ENCODE peak calls at places on chromosomes 5 and 9, in ten cellular contexts. One of them, this sample, is unnamed.

GRCh38 chr5:69268899-69269298 is 34.2 kb downstream of the CDK7 start:
- DNase-seq in astrocyte of the cerebellum: no peak
- DNase-seq in AG10803: no peak
- DNase-seq in fibroblast of mammary gland: no peak
- DNase-seq in nephron progenitor cell: no peak
- DNase-seq in GM13976: no peak
- DNase-seq in HCT116: no peak
- DNase-seq in kidney: no peak
- DNase-seq in CD4-positive, alpha-beta T cell: no peak
- DNase-seq in prostate gland: no peak
- DNase-seq in this sample: no peak

GRCh38 chr9:137227057-137227852 is at the start of gene RNF224:
- DNase-seq in GM13976: peak
- DNase-seq in fibroblast of mammary gland: peak
- DNase-seq in prostate gland: peak
- DNase-seq in nephron progenitor cell: peak
- DNase-seq in AG10803: peak
- DNase-seq in CD4-positive, alpha-beta T cell: peak
- DNase-seq in HCT116: peak
- DNase-seq in astrocyte of the cerebellum: peak
- DNase-seq in kidney: peak
- DNase-seq in this sample: peak

GRCh38 chr9:9563817-9564216 is 1049.0 kb downstream of the PTPRD start:
- DNase-seq in fibroblast of mammary gland: no peak
- DNase-seq in prostate gland: no peak
- DNase-seq in AG10803: no peak
- DNase-seq in kidney: no peak
- DNase-seq in GM13976: no peak
- DNase-seq in HCT116: no peak
- DNase-seq in nephron progenitor cell: no peak
- DNase-seq in astrocyte of the cerebellum: no peak
- DNase-seq in CD4-positive, alpha-beta T cell: no peak
- DNase-seq in this sample: no peak

GRCh38 chr9:107215381-107215780 is 67.7 kb upstream of the RAD23B start:
- DNase-seq in GM13976: no peak
- DNase-seq in HCT116: peak
- DNase-seq in fibroblast of mammary gland: peak
- DNase-seq in prostate gland: no peak
- DNase-seq in AG10803: peak
- DNase-seq in nephron progenitor cell: no peak
- DNase-seq in astrocyte of the cerebellum: peak
- DNase-seq in CD4-positive, alpha-beta T cell: no peak
- DNase-seq in kidney: no peak
- DNase-seq in this sample: no peak

GRCh38 chr5:113056988-113057387 is 80.4 kb downstream of the DCP2 start:
- DNase-seq in fibroblast of mammary gland: no peak
- DNase-seq in AG10803: no peak
- DNase-seq in nephron progenitor cell: no peak
- DNase-seq in kidney: peak
- DNase-seq in astrocyte of the cerebellum: no peak
- DNase-seq in HCT116: no peak
- DNase-seq in CD4-positive, alpha-beta T cell: no peak
- DNase-seq in GM13976: no peak
- DNase-seq in prostate gland: no peak
- DNase-seq in this sample: no peak

GRCh38 chr5:107466233-107466769 is 204.4 kb downstream of the EFNA5 start:
- DNase-seq in nephron progenitor cell: peak
- DNase-seq in fibroblast of mammary gland: peak
- DNase-seq in astrocyte of the cerebellum: peak
- DNase-seq in CD4-positive, alpha-beta T cell: no peak
- DNase-seq in kidney: peak
- DNase-seq in HCT116: no peak
- DNase-seq in GM13976: no peak
- DNase-seq in prostate gland: peak
- DNase-seq in AG10803: peak
- DNase-seq in this sample: no peak

GRCh38 chr5:134224905-134225779 is 731 bp downstream of the PPP2CA start:
- DNase-seq in HCT116: no peak
- DNase-seq in astrocyte of the cerebellum: peak
- DNase-seq in CD4-positive, alpha-beta T cell: peak
- DNase-seq in fibroblast of mammary gland: peak
- DNase-seq in prostate gland: peak
- DNase-seq in nephron progenitor cell: peak
- DNase-seq in GM13976: peak
- DNase-seq in AG10803: peak
- DNase-seq in kidney: peak
- DNase-seq in this sample: peak

GRCh38 chr5:142245776-142246175 is 79.0 kb downstream of the SPRY4 start:
- DNase-seq in fibroblast of mammary gland: no peak
- DNase-seq in GM13976: no peak
- DNase-seq in kidney: no peak
- DNase-seq in astrocyte of the cerebellum: peak
- DNase-seq in HCT116: no peak
- DNase-seq in prostate gland: no peak
- DNase-seq in AG10803: peak
- DNase-seq in CD4-positive, alpha-beta T cell: no peak
- DNase-seq in nephron progenitor cell: no peak
- DNase-seq in this sample: peak

GRCh38 chr9:87889065-87889881 is 6.6 kb downstream of the SPATA31E1 start:
- DNase-seq in prostate gland: no peak
- DNase-seq in CD4-positive, alpha-beta T cell: no peak
- DNase-seq in kidney: peak
- DNase-seq in GM13976: peak
- DNase-seq in HCT116: no peak
- DNase-seq in AG10803: no peak
- DNase-seq in astrocyte of the cerebellum: no peak
- DNase-seq in fibroblast of mammary gland: no peak
- DNase-seq in nephron progenitor cell: no peak
- DNase-seq in this sample: no peak

GRCh38 chr5:139415221-139415861 is 11.5 kb upstream of the SPATA24 start:
- DNase-seq in nephron progenitor cell: no peak
- DNase-seq in HCT116: no peak
- DNase-seq in GM13976: no peak
- DNase-seq in fibroblast of mammary gland: no peak
- DNase-seq in CD4-positive, alpha-beta T cell: no peak
- DNase-seq in prostate gland: peak
- DNase-seq in astrocyte of the cerebellum: no peak
- DNase-seq in AG10803: no peak
- DNase-seq in kidney: no peak
- DNase-seq in this sample: no peak

GRCh38 chr5:95733100-95733499 is 2.0 kb downstream of the RHOBTB3 start:
- DNase-seq in kidney: no peak
- DNase-seq in fibroblast of mammary gland: no peak
- DNase-seq in HCT116: no peak
- DNase-seq in CD4-positive, alpha-beta T cell: no peak
- DNase-seq in AG10803: no peak
- DNase-seq in prostate gland: no peak
- DNase-seq in GM13976: no peak
- DNase-seq in nephron progenitor cell: no peak
- DNase-seq in astrocyte of the cerebellum: no peak
- DNase-seq in this sample: no peak

GRCh38 chr5:95731571-95732554 is 727 bp downstream of the RHOBTB3 start:
- DNase-seq in prostate gland: peak
- DNase-seq in AG10803: peak
- DNase-seq in HCT116: no peak
- DNase-seq in GM13976: no peak
- DNase-seq in fibroblast of mammary gland: peak
- DNase-seq in nephron progenitor cell: peak
- DNase-seq in kidney: peak
- DNase-seq in CD4-positive, alpha-beta T cell: peak
- DNase-seq in astrocyte of the cerebellum: no peak
- DNase-seq in this sample: peak

GRCh38 chr5:95730011-95730700 is 980 bp upstream of the RHOBTB3 start:
- DNase-seq in HCT116: no peak
- DNase-seq in CD4-positive, alpha-beta T cell: no peak
- DNase-seq in nephron progenitor cell: no peak
- DNase-seq in AG10803: no peak
- DNase-seq in prostate gland: no peak
- DNase-seq in fibroblast of mammary gland: no peak
- DNase-seq in GM13976: no peak
- DNase-seq in astrocyte of the cerebellum: no peak
- DNase-seq in kidney: no peak
- DNase-seq in this sample: no peak

GRCh38 chr5:95729115-95730010 is 1.8 kb upstream of the RHOBTB3 start:
- DNase-seq in astrocyte of the cerebellum: no peak
- DNase-seq in prostate gland: no peak
- DNase-seq in kidney: no peak
- DNase-seq in fibroblast of mammary gland: no peak
- DNase-seq in CD4-positive, alpha-beta T cell: no peak
- DNase-seq in GM13976: no peak
- DNase-seq in nephron progenitor cell: no peak
- DNase-seq in HCT116: no peak
- DNase-seq in AG10803: no peak
- DNase-seq in this sample: no peak

DNA sequence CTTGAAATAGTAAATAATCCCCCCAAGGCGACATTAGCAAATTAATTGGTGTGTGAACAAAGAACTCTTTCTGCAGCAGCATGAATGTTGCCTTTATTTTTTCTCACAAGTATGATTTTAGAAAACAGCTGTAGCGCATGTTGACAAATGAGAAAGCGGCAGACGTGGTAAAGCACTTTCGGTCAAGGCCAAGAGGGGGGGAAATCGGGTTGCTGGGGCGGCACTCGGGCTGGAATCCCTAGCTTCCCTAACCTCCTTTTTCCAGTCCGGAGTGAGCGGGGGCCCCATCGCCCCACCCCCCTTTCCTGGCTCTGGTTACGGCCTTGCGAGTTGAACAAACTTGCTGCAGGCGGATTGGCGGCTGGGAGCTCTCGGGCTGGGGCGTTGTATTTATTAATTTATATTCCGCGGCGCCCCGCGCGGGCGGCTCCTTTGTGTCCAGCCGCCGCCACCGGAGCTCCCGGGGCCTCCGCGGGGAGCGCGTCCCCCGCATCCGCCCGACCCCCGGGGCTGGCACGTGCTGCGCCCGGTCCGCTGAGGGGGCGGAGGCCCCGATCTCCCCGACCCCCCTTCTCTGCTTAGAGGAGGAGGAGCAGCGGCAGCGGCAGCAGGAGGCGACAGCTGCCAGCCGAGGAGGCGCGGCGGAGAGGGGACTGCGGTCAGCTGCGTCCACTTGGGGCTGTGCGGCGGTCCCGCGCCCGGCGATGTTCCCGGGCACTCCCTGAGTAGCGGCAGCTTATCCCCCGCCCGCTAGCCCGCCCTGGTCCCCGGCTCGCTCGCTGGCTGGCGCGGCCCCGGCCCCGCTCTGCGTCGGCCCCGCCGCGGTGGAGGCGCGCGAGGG is at the start of gene RHOBTB3:
- DNase-seq in GM13976: peak
- DNase-seq in fibroblast of mammary gland: peak
- DNase-seq in AG10803: peak
- DNase-seq in CD4-positive, alpha-beta T cell: peak
- DNase-seq in prostate gland: peak
- DNase-seq in HCT116: peak
- DNase-seq in nephron progenitor cell: peak
- DNase-seq in astrocyte of the cerebellum: peak
- DNase-seq in kidney: peak
- DNase-seq in this sample: peak
- TF ChIP-seq CTCF in GM13976: no peak
- TF ChIP-seq CTCF in fibroblast of mammary gland: no peak
- TF ChIP-seq CTCF in AG10803: no peak
- TF ChIP-seq CTCF in CD4-positive, alpha-beta T cell: no peak
- TF ChIP-seq CTCF in prostate gland: no peak
- TF ChIP-seq CTCF in HCT116: no peak
- TF ChIP-seq CTCF in nephron progenitor cell: no peak
- TF ChIP-seq CTCF in astrocyte of the cerebellum: peak
- TF ChIP-seq CTCF in kidney: no peak
- TF ChIP-seq CTCF in this sample: no peak

GRCh38 chr5:177049285-177049684 is 26.8 kb downstream of the ZNF346 start:
- DNase-seq in fibroblast of mammary gland: no peak
- DNase-seq in astrocyte of the cerebellum: no peak
- DNase-seq in AG10803: no peak
- DNase-seq in GM13976: no peak
- DNase-seq in nephron progenitor cell: no peak
- DNase-seq in CD4-positive, alpha-beta T cell: no peak
- DNase-seq in kidney: no peak
- DNase-seq in HCT116: no peak
- DNase-seq in prostate gland: no peak
- DNase-seq in this sample: no peak
- TF ChIP-seq CTCF in fibroblast of mammary gland: no peak
- TF ChIP-seq CTCF in astrocyte of the cerebellum: no peak
- TF ChIP-seq CTCF in AG10803: no peak
- TF ChIP-seq CTCF in GM13976: no peak
- TF ChIP-seq CTCF in nephron progenitor cell: no peak
- TF ChIP-seq CTCF in CD4-positive, alpha-beta T cell: no peak
- TF ChIP-seq CTCF in kidney: no peak
- TF ChIP-seq CTCF in HCT116: no peak
- TF ChIP-seq CTCF in prostate gland: no peak
- TF ChIP-seq CTCF in this sample: no peak

GRCh38 chr5:92403308-92403707 is 1020.2 kb upstream of the ARRDC3 start:
- DNase-seq in astrocyte of the cerebellum: no peak
- DNase-seq in HCT116: no peak
- DNase-seq in kidney: no peak
- DNase-seq in prostate gland: no peak
- DNase-seq in fibroblast of mammary gland: no peak
- DNase-seq in AG10803: no peak
- DNase-seq in CD4-positive, alpha-beta T cell: no peak
- DNase-seq in GM13976: no peak
- DNase-seq in nephron progenitor cell: no peak
- DNase-seq in this sample: no peak

GRCh38 chr5:92402045-92402444 is 1018.9 kb upstream of the ARRDC3 start:
- DNase-seq in astrocyte of the cerebellum: no peak
- DNase-seq in nephron progenitor cell: no peak
- DNase-seq in prostate gland: no peak
- DNase-seq in AG10803: peak
- DNase-seq in kidney: no peak
- DNase-seq in fibroblast of mammary gland: peak
- DNase-seq in GM13976: no peak
- DNase-seq in CD4-positive, alpha-beta T cell: no peak
- DNase-seq in HCT116: no peak
- DNase-seq in this sample: no peak

GRCh38 chr5:92401492-92401891 is 1018.4 kb upstream of the ARRDC3 start:
- DNase-seq in AG10803: peak
- DNase-seq in kidney: no peak
- DNase-seq in CD4-positive, alpha-beta T cell: no peak
- DNase-seq in fibroblast of mammary gland: peak
- DNase-seq in HCT116: no peak
- DNase-seq in astrocyte of the cerebellum: peak
- DNase-seq in GM13976: no peak
- DNase-seq in nephron progenitor cell: peak
- DNase-seq in prostate gland: no peak
- DNase-seq in this sample: peak
- TF ChIP-seq CTCF in AG10803: no peak
- TF ChIP-seq CTCF in kidney: no peak
- TF ChIP-seq CTCF in CD4-positive, alpha-beta T cell: no peak
- TF ChIP-seq CTCF in fibroblast of mammary gland: no peak
- TF ChIP-seq CTCF in HCT116: no peak
- TF ChIP-seq CTCF in astrocyte of the cerebellum: peak
- TF ChIP-seq CTCF in GM13976: no peak
- TF ChIP-seq CTCF in nephron progenitor cell: no peak
- TF ChIP-seq CTCF in prostate gland: no peak
- TF ChIP-seq CTCF in this sample: no peak

DNA sequence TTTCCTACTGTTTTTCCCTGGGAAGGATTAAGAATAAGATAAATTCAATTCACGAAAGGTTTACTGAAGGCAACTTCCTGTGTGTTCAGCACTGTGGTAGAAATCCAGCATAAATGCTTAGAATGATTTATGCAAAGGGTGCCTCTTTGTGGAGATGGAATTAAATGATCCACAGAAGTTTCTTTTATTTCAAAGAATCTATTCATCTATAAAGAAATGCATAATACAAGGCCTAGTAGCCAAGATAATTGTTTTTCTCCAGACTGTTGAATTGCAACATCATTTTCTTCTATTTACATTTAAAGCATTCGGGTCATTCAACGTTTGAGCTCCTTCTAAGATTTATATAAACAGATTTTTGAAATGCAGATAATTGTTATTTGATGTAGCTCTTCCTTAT is 138.8 kb upstream of the NFIL3 start:
- DNase-seq in fibroblast of mammary gland: no peak
- DNase-seq in CD4-positive, alpha-beta T cell: no peak
- DNase-seq in AG10803: no peak
- DNase-seq in HCT116: no peak
- DNase-seq in GM13976: no peak
- DNase-seq in astrocyte of the cerebellum: no peak
- DNase-seq in nephron progenitor cell: no peak
- DNase-seq in prostate gland: no peak
- DNase-seq in kidney: no peak
- DNase-seq in this sample: no peak
- TF ChIP-seq CTCF in fibroblast of mammary gland: no peak
- TF ChIP-seq CTCF in CD4-positive, alpha-beta T cell: no peak
- TF ChIP-seq CTCF in AG10803: no peak
- TF ChIP-seq CTCF in HCT116: no peak
- TF ChIP-seq CTCF in GM13976: no peak
- TF ChIP-seq CTCF in astrocyte of the cerebellum: no peak
- TF ChIP-seq CTCF in nephron progenitor cell: no peak
- TF ChIP-seq CTCF in prostate gland: no peak
- TF ChIP-seq CTCF in kidney: no peak
- TF ChIP-seq CTCF in this sample: no peak